ENCODE peak calls at places on chromosomes 2 and 18, in eight cellular contexts. Z is thoracic aorta, A is left lung, R is ovary, W is fibroblast of mammary gland, V is HFFc6, C is nephron progenitor cell, P is tibial artery. X is an unnamed sample.

GRCh38 chr2:150110548-150110947 is 376.9 kb downstream of the RND3 start:
- DNase-seq in V (peak; percentile 34), A (no peak), R (no peak), W (peak; percentile 56), C (no peak), Z (no peak), P (no peak), X (no peak)

GRCh38 chr2:184113691-184114403 is 484.5 kb upstream of the ZNF804A start:
- DNase-seq in P (no peak), R (no peak), W (no peak), Z (no peak), A (no peak), V (no peak), C (no peak), X (no peak)

GRCh38 chr2:231563378-231563961 is 29.2 kb upstream of the TEX44 start:
- DNase-seq in V (peak; percentile 48), R (peak; percentile 57), C (peak; percentile 61), Z (no peak), P (no peak), A (peak; percentile 44), W (peak; percentile 72), X (peak; percentile 35)

GRCh38 chr2:40591785-40592184 is 139.9 kb upstream of the SLC8A1 start:
- DNase-seq in W (no peak), Z (no peak), A (no peak), V (no peak), P (no peak), C (no peak), R (no peak), X (no peak)

GRCh38 chr2:69692424-69692823 is 48.9 kb upstream of the AAK1 start:
- DNase-seq in R (no peak), A (no peak), W (peak; percentile 62), V (peak; percentile 52), C (no peak), P (no peak), Z (no peak), X (no peak)

GRCh38 chr2:212548459-212548815 is 9.8 kb upstream of the ERBB4 start:
- DNase-seq in R (no peak), V (peak; percentile 57), A (no peak), Z (no peak), C (no peak), P (no peak), W (peak; percentile 44), X (no peak)

GRCh38 chr2:160871096-160871495 is 289.1 kb upstream of the TANK start:
- DNase-seq in V (no peak), P (no peak), C (no peak), A (no peak), Z (no peak), R (no peak), W (peak; percentile 61), X (no peak)

GRCh38 chr2:61426267-61426897 is 44.5 kb downstream of the USP34 start:
- DNase-seq in W (peak; percentile 47), P (no peak), Z (no peak), A (peak; percentile 52), C (peak; percentile 47), V (no peak), R (no peak), X (no peak)

GRCh38 chr2:34670482-34670881 is 1071.4 kb upstream of the FAM98A start:
- DNase-seq in A (no peak), Z (no peak), P (no peak), V (no peak), R (no peak), W (no peak), C (no peak), X (no peak)

GRCh38 chr18:49767111-49768050 is 46.0 kb downstream of the ACAA2 start:
- DNase-seq in A (no peak), Z (no peak), P (no peak), C (no peak), V (no peak), W (no peak), R (no peak), X (no peak)

GRCh38 chr2:76469066-76469465 is 758.4 kb upstream of the GCFC2 start:
- DNase-seq in P (no peak), C (no peak), A (no peak), R (no peak), V (no peak), W (no peak), Z (no peak), X (no peak)

GRCh38 chr2:97911210-97911921 is 84.4 kb downstream of the TMEM131 start:
- DNase-seq in C (no peak), P (no peak), R (no peak), A (no peak), V (peak; percentile 29), Z (no peak), W (peak; percentile 60), X (no peak)

GRCh38 chr18:6729247-6730091 is at the start of gene ARHGAP28:
- DNase-seq in V (peak; percentile 47), Z (no peak), C (peak; percentile 91), W (peak; percentile 79), R (peak; percentile 98), P (peak; percentile 58), A (peak; percentile 82), X (peak; percentile 91)

GRCh38 chr18:365651-366050 is 97.8 kb upstream of the THOC1 start:
- DNase-seq in P (no peak), R (no peak), W (no peak), V (no peak), A (no peak), Z (no peak), C (no peak), X (no peak)

GRCh38 chr2:215356948-215357461 is 45.1 kb downstream of the ATIC start:
- DNase-seq in W (peak; percentile 86), P (no peak), A (no peak), R (no peak), Z (no peak), V (no peak), C (no peak), X (no peak)

GRCh38 chr2:214103199-214104001 is 307.5 kb upstream of the VWC2L start:
- DNase-seq in A (no peak), P (no peak), Z (no peak), V (no peak), W (no peak), R (no peak), C (no peak), X (no peak)

GRCh38 chr2:237154050-237154638 is 68.5 kb downstream of the COPS8 start:
- DNase-seq in C (peak; percentile 46), A (no peak), W (peak; percentile 82), P (no peak), Z (no peak), R (no peak), V (peak; percentile 41), X (peak; percentile 15)

GRCh38 chr2:222074674-222075073 is 224.1 kb downstream of the PAX3 start:
- DNase-seq in P (no peak), R (no peak), Z (no peak), A (no peak), C (no peak), V (no peak), W (no peak), X (no peak)

GRCh38 chr18:49839012-49839411 is 25.7 kb upstream of the ACAA2 start:
- DNase-seq in C (no peak), V (peak; percentile 52), A (no peak), Z (no peak), R (no peak), W (peak; percentile 19), P (no peak), X (no peak)

GRCh38 chr2:120825370-120826259 is 89.9 kb downstream of the GLI2 start:
- DNase-seq in W (peak; percentile 75), P (no peak), Z (no peak), C (no peak), V (peak; percentile 48), A (no peak), R (peak; percentile 74), X (no peak)

GRCh38 chr2:234670052-234670451 is 173.2 kb upstream of the ARL4C start:
- DNase-seq in V (peak; percentile 67), A (no peak), Z (no peak), P (no peak), R (no peak), C (no peak), W (peak; percentile 67), X (no peak)

GRCh38 chr2:190343500-190344274 is at the start of gene INPP1:
- DNase-seq in C (peak; percentile 72), V (peak; percentile 42), W (peak; percentile 69), P (peak; percentile 66), A (peak; percentile 79), R (peak; percentile 77), Z (peak; percentile 47), X (peak; percentile 94)
- TF ChIP-seq CTCF in C (no peak), V (no peak), W (no peak), P (no peak), A (no peak), R (no peak), Z (no peak), X (no peak)

GRCh38 chr2:181954538-181954883 is 31.1 kb upstream of the PPP1R1C start:
- DNase-seq in V (no peak), A (no peak), Z (no peak), P (no peak), W (peak; percentile 8), R (no peak), C (no peak), X (no peak)
- TF ChIP-seq CTCF in V (peak; percentile 32), A (no peak), Z (no peak), P (no peak), W (no peak), R (no peak), C (no peak), X (no peak)

DNA sequence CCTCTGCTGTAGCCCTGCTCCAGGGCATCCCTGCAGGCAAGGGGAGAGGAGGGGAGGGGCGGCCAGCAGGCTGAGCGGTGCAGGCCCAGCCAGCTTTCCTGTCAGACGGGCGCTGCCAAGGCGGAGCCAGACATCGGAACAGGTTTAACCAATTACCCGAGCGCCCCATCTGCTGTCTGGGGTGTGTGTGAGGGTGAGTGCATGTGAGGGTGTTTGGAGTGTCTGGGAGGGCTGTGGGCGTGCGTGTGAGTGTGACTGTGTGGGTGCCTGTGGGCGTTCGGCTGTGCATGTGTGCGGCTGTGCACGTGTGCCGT is 20.0 kb downstream of the EMX1 start:
- DNase-seq in R (no peak), P (no peak), C (no peak), A (no peak), Z (no peak), V (no peak), W (no peak), X (no peak)
- TF ChIP-seq CTCF in R (no peak), P (no peak), C (no peak), A (no peak), Z (no peak), V (no peak), W (no peak), X (no peak)

DNA sequence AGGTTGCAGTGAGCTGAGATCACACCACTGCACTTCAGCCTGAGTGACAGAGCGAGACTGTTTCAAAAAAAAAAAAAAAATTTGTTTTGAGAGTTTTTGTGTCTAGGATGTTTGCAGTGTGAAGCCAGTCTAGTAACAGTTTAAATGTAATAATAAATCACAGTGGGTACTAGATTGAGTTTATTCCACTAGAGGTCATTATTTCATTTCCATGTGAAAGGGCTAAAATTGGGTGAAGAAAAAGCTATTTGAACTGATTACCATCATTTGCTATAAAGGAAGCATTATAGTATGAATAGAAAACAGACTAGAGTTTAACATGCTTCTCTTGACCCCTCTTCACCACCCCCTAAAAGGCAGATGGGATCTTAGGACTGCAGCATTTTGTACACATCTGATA is 20.3 kb downstream of the SNRPD1 start:
- DNase-seq in W (no peak), C (no peak), V (no peak), R (no peak), A (no peak), P (no peak), Z (no peak), X (no peak)
- TF ChIP-seq CTCF in W (no peak), C (no peak), V (peak; percentile 44), R (no peak), A (no peak), P (no peak), Z (no peak), X (no peak)

GRCh38 chr18:45656194-45656593 is 40.9 kb downstream of the SLC14A2 start:
- DNase-seq in V (no peak), Z (no peak), W (no peak), R (no peak), A (no peak), C (no peak), P (no peak), X (no peak)
- TF ChIP-seq CTCF in V (no peak), Z (no peak), W (no peak), R (no peak), A (no peak), C (no peak), P (no peak), X (no peak)